ENCODE peak calls at places on chromosomes 3 and 15, in six cellular contexts. Y, K, V, I, H and B are unnamed samples.

GRCh38 chr3:99128740-99129505 is 227.4 kb upstream of the DCBLD2 start:
- DNase-seq in K (no peak), Y (no peak), I (peak), V (no peak), H (no peak), B (no peak)

GRCh38 chr15:100129677-100130076 is 212.1 kb downstream of the ADAMTS17 start:
- DNase-seq in K (no peak), H (no peak), V (no peak), Y (no peak), I (no peak), B (no peak)

GRCh38 chr3:24373198-24373959 is 121.3 kb downstream of the THRB start:
- DNase-seq in K (no peak), H (no peak), V (peak), Y (no peak), I (no peak), B (no peak)

GRCh38 chr3:30260747-30261146 is 345.7 kb upstream of the TGFBR2 start:
- DNase-seq in I (no peak), Y (no peak), H (no peak), K (no peak), V (no peak), B (no peak)

GRCh38 chr15:90184119-90184785 is 16.9 kb upstream of the SEMA4B start:
- DNase-seq in H (peak), I (peak), Y (no peak), V (peak), K (no peak), B (peak)

GRCh38 chr3:124383051-124383450 is 347.2 kb upstream of the UMPS start:
- DNase-seq in I (no peak), Y (no peak), V (no peak), H (no peak), K (no peak), B (no peak)

GRCh38 chr3:53890726-53891499 is 746 bp downstream of the SELENOK start:
- DNase-seq in H (no peak), V (peak), Y (peak), K (no peak), I (no peak), B (no peak)

GRCh38 chr15:67691450-67691849 is 133.9 kb upstream of the SKOR1 start:
- DNase-seq in K (no peak), V (no peak), Y (no peak), H (no peak), I (no peak), B (no peak)

GRCh38 chr15:43268111-43269105 is 1.7 kb upstream of the TGM5 start:
- DNase-seq in V (no peak), H (no peak), I (no peak), Y (no peak), K (no peak), B (no peak)

GRCh38 chr15:46277994-46278885 is 643.4 kb downstream of the SQOR start:
- DNase-seq in Y (no peak), K (no peak), H (peak), I (no peak), V (no peak), B (peak)

GRCh38 chr3:12017487-12017886 is 13.3 kb downstream of the SYN2 start:
- DNase-seq in K (no peak), Y (no peak), V (no peak), I (no peak), H (no peak), B (no peak)

GRCh38 chr3:11717768-11718581 is 74.3 kb upstream of the VGLL4 start:
- DNase-seq in V (peak), K (no peak), H (no peak), I (no peak), Y (no peak), B (no peak)

GRCh38 chr3:146326875-146327543 is 76.1 kb upstream of the PLSCR4 start:
- DNase-seq in I (no peak), H (peak), K (no peak), Y (no peak), V (peak), B (no peak)

GRCh38 chr3:111998661-111999641 is at the start of gene TAGLN3:
- DNase-seq in Y (no peak), V (no peak), I (no peak), K (no peak), H (peak), B (peak)

GRCh38 chr15:85312486-85312885 is 67.9 kb upstream of the AKAP13 start:
- DNase-seq in I (no peak), V (no peak), K (no peak), H (no peak), Y (no peak), B (no peak)